ENCODE peak calls at places on chromosomes 3 and 15, in ten cellular contexts. F is head of caudate nucleus; X is activated gamma-delta T cell treated with anti-CD3 and anti-CD28 coated beads, Interleukin-2, amount 50 U/mL, for 16 hours; Z is IMR-90; J is breast epithelium; G is T-helper 9 cell; O is occipital lobe; M is amygdala; H is HT1080; I is substantia nigra. S is an unnamed sample.

GRCh38 chr3:195698325-195699147 is 22.2 kb upstream of the MUC20 start:
- DNase-seq in F (no peak), X (no peak), Z (no peak), J (no peak), G (no peak), O (no peak), M (no peak), H (no peak), I (no peak), S (no peak)

GRCh38 chr3:146421814-146422748 is 47.3 kb downstream of the PLSCR2 start:
- DNase-seq in F (no peak), X (no peak), Z (peak), J (no peak), G (no peak), O (no peak), M (no peak), H (peak), I (no peak), S (no peak)

GRCh38 chr15:80404719-80405553 is 754 bp downstream of the ARNT2 start:
- DNase-seq in F (peak), X (no peak), Z (peak), J (no peak), G (no peak), O (peak), M (peak), H (no peak), I (peak), S (no peak)

GRCh38 chr15:59360896-59361295 is 11.8 kb downstream of the MYO1E start:
- DNase-seq in F (no peak), X (no peak), Z (no peak), J (no peak), G (no peak), O (no peak), M (no peak), H (no peak), I (no peak), S (no peak)

GRCh38 chr3:128322030-128323022 is 144.4 kb downstream of the DNAJB8 start:
- DNase-seq in F (peak), X (peak), Z (peak), J (peak), G (peak), O (no peak), M (no peak), H (peak), I (peak), S (peak)

GRCh38 chr3:128207953-128208352 is 54.7 kb downstream of the EEFSEC start:
- DNase-seq in F (no peak), X (no peak), Z (no peak), J (no peak), G (no peak), O (no peak), M (no peak), H (no peak), I (no peak), S (no peak)

GRCh38 chr3:16030342-16030741 is 144.1 kb upstream of the GALNT15 start:
- DNase-seq in F (no peak), X (no peak), Z (no peak), J (no peak), G (no peak), O (no peak), M (no peak), H (no peak), I (no peak), S (no peak)

GRCh38 chr15:73983211-73983727 is 8.8 kb downstream of the STOML1 start:
- DNase-seq in F (no peak), X (no peak), Z (peak), J (peak), G (no peak), O (peak), M (peak), H (peak), I (no peak), S (no peak)

GRCh38 chr3:31562525-31562924 is 29.8 kb downstream of the STT3B start:
- DNase-seq in F (no peak), X (no peak), Z (no peak), J (no peak), G (no peak), O (no peak), M (no peak), H (no peak), I (no peak), S (peak)

GRCh38 chr3:50156549-50156948 is 1.4 kb downstream of the SEMA3F start:
- DNase-seq in F (no peak), X (no peak), Z (no peak), J (no peak), G (no peak), O (no peak), M (no peak), H (no peak), I (no peak), S (no peak)

GRCh38 chr3:117820900-117821299 is 1111.3 kb downstream of the TUSC7 start:
- DNase-seq in F (no peak), X (no peak), Z (peak), J (no peak), G (no peak), O (no peak), M (no peak), H (peak), I (no peak), S (no peak)

GRCh38 chr3:175606650-175607318 is 747.6 kb downstream of the NAALADL2 start:
- DNase-seq in F (no peak), X (no peak), Z (peak), J (no peak), G (no peak), O (no peak), M (no peak), H (peak), I (no peak), S (no peak)

GRCh38 chr15:31869640-31870335 is 160.5 kb upstream of the CHRNA7 start:
- DNase-seq in F (peak), X (no peak), Z (no peak), J (no peak), G (no peak), O (no peak), M (no peak), H (no peak), I (no peak), S (no peak)

GRCh38 chr3:119815716-119816115 is 33.8 kb downstream of the NR1I2 start:
- DNase-seq in F (no peak), X (no peak), Z (no peak), J (no peak), G (no peak), O (no peak), M (no peak), H (no peak), I (no peak), S (no peak)

GRCh38 chr15:77817434-77817833 is 184.7 kb upstream of the LINGO1 start:
- DNase-seq in F (no peak), X (no peak), Z (no peak), J (no peak), G (no peak), O (no peak), M (no peak), H (no peak), I (no peak), S (no peak)

GRCh38 chr3:45145223-45145622 is 955 bp downstream of the CDCP1 start:
- DNase-seq in F (no peak), X (no peak), Z (no peak), J (no peak), G (no peak), O (no peak), M (no peak), H (no peak), I (no peak), S (no peak)

GRCh38 chr3:137103739-137104138 is 146.0 kb downstream of the IL20RB start:
- DNase-seq in F (no peak), X (no peak), Z (no peak), J (no peak), G (no peak), O (no peak), M (no peak), H (no peak), I (no peak), S (no peak)

GRCh38 chr3:90036931-90037330 is 929.5 kb downstream of the EPHA3 start:
- DNase-seq in F (no peak), X (no peak), Z (no peak), J (no peak), G (no peak), O (no peak), M (no peak), H (no peak), I (no peak), S (no peak)

GRCh38 chr15:99096173-99096893 is 8.5 kb upstream of the SYNM start:
- DNase-seq in F (no peak), X (no peak), Z (no peak), J (no peak), G (no peak), O (no peak), M (no peak), H (no peak), I (no peak), S (no peak)

GRCh38 chr3:49723301-49723630 is 485 bp downstream of the GMPPB start:
- DNase-seq in F (peak), X (peak), Z (peak), J (peak), G (peak), O (peak), M (no peak), H (peak), I (peak), S (peak)

GRCh38 chr15:63019539-63020109 is 22.9 kb upstream of the TPM1 start:
- DNase-seq in F (no peak), X (no peak), Z (peak), J (peak), G (no peak), O (no peak), M (no peak), H (peak), I (no peak), S (no peak)

GRCh38 chr3:107676469-107677309 is 153.9 kb downstream of the BBX start:
- DNase-seq in F (no peak), X (no peak), Z (peak), J (no peak), G (no peak), O (no peak), M (no peak), H (peak), I (no peak), S (no peak)

GRCh38 chr3:33218446-33219174 is at the start of gene SUSD5:
- DNase-seq in F (peak), X (no peak), Z (peak), J (no peak), G (no peak), O (peak), M (no peak), H (peak), I (no peak), S (no peak)